ENCODE peak calls at places on chromosomes 5 and 9, in eight cellular contexts. E is cardiac muscle cell; B is mesothelial cell of epicardium; Q is astrocyte; C is ascending aorta; H is left lung; R is heart left ventricle; K is CD8-positive, alpha-beta T cell. I is an unnamed sample.

GRCh38 chr9:133733421-133734250 is 4.5 kb downstream of the SARDH start:
- DNase-seq in E (no peak), B (no peak), Q (no peak), C (no peak), H (peak), R (no peak), K (no peak), I (peak)

GRCh38 chr5:16702964-16703363 is 86.2 kb upstream of the RETREG1 start:
- DNase-seq in E (no peak), B (no peak), Q (no peak), C (no peak), H (no peak), R (no peak), K (no peak), I (no peak)

GRCh38 chr5:78827725-78828124 is 157.4 kb downstream of the ARSB start:
- DNase-seq in E (no peak), B (no peak), Q (no peak), C (no peak), H (no peak), R (no peak), K (no peak), I (no peak)

GRCh38 chr5:150609843-150610584 is 30.4 kb upstream of the SYNPO start:
- DNase-seq in E (peak), B (no peak), Q (no peak), C (peak), H (no peak), R (peak), K (no peak), I (no peak)

GRCh38 chr9:135090547-135090946 is 3.1 kb downstream of the OLFM1 start:
- DNase-seq in E (peak), B (no peak), Q (no peak), C (no peak), H (peak), R (no peak), K (no peak), I (no peak)

GRCh38 chr9:131839281-131840084 is 99.6 kb upstream of the RAPGEF1 start:
- DNase-seq in E (no peak), B (no peak), Q (peak), C (no peak), H (no peak), R (peak), K (no peak), I (no peak)

GRCh38 chr5:130975847-130976246 is 189.2 kb downstream of the HINT1 start:
- DNase-seq in E (no peak), B (no peak), Q (no peak), C (no peak), H (no peak), R (no peak), K (no peak), I (no peak)

GRCh38 chr5:65199988-65200668 is 281.6 kb downstream of the ADAMTS6 start:
- DNase-seq in E (no peak), B (no peak), Q (peak), C (no peak), H (no peak), R (no peak), K (no peak), I (no peak)

GRCh38 chr5:173554989-173555705 is 61.3 kb downstream of the BOD1 start:
- DNase-seq in E (no peak), B (no peak), Q (no peak), C (no peak), H (no peak), R (no peak), K (no peak), I (no peak)

GRCh38 chr9:37001461-37001860 is 32.6 kb downstream of the PAX5 start:
- DNase-seq in E (no peak), B (no peak), Q (no peak), C (no peak), H (no peak), R (no peak), K (no peak), I (no peak)

GRCh38 chr5:32332971-32333370 is 20.2 kb upstream of the MTMR12 start:
- DNase-seq in E (no peak), B (no peak), Q (peak), C (no peak), H (no peak), R (no peak), K (no peak), I (no peak)

GRCh38 chr5:138276402-138277054 is 2.1 kb upstream of the GFRA3 start:
- DNase-seq in E (no peak), B (no peak), Q (no peak), C (no peak), H (no peak), R (no peak), K (no peak), I (no peak)

GRCh38 chr9:98781588-98782383 is 14.6 kb downstream of the ANKS6 start:
- DNase-seq in E (no peak), B (no peak), Q (no peak), C (no peak), H (no peak), R (no peak), K (no peak), I (no peak)

GRCh38 chr5:57454896-57455295 is 27.7 kb downstream of the ACTBL2 start:
- DNase-seq in E (no peak), B (no peak), Q (no peak), C (no peak), H (no peak), R (no peak), K (no peak), I (no peak)

GRCh38 chr5:53323943-53324642 is 156.3 kb upstream of the FST start:
- DNase-seq in E (no peak), B (no peak), Q (peak), C (no peak), H (no peak), R (no peak), K (no peak), I (no peak)

GRCh38 chr5:177367981-177368960 is 10.5 kb downstream of the RGS14 start:
- DNase-seq in E (no peak), B (no peak), Q (no peak), C (no peak), H (peak), R (no peak), K (no peak), I (no peak)

GRCh38 chr9:126146254-126147145 is 180.1 kb upstream of the MVB12B start:
- DNase-seq in E (peak), B (peak), Q (no peak), C (no peak), H (no peak), R (no peak), K (no peak), I (peak)

DNA sequence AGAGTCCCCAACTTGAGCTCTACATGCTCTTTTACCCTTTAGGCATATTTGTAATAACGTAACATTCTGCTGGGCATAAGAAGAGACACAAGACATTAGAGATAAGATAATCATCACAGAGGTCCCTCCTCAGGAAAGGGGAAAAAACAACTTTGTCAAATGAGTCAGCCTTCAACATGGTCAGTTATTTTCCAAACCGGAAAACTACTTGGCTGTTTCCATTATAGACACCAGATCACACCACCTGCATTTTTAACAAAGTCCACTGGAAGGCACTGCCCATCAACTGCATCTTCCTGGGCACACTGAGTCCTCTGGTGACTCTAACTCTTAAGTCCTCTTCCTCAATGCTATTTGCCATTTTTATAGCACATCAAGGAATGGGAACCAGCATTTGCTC is 221.8 kb downstream of the FAM114A2 start:
- DNase-seq in E (no peak), B (no peak), Q (no peak), C (no peak), H (no peak), R (no peak), K (no peak), I (no peak)
- TF ChIP-seq CTCF in E (no peak), B (no peak), Q (no peak), C (no peak), H (no peak), R (no peak), K (no peak), I (no peak)

GRCh38 chr9:84419203-84419602 is 78.6 kb upstream of the SLC28A3 start:
- DNase-seq in E (peak), B (no peak), Q (no peak), C (no peak), H (no peak), R (no peak), K (no peak), I (no peak)
- TF ChIP-seq CTCF in E (peak), B (no peak), Q (no peak), C (no peak), H (no peak), R (no peak), K (no peak), I (peak)

DNA sequence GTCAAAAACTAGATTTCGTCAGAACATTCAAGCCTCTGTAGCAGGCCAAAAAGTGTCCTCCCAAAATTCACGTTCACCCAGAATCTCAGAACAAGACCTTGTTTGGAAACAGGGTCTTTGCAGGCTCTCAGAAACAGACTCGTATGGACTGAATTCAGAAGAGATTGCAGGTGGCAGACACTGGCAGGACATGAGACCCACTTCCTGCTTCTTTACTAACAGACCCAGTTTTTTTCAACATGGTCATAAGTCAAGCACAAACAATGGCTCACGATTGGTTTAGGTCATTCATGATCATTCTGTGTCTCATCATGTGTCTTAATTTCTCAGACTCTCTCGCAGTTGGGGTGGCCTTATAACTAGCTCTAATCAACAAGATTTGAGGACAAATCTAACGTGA is 5.4 kb upstream of the TENT4A start:
- DNase-seq in E (no peak), B (no peak), Q (no peak), C (no peak), H (no peak), R (no peak), K (no peak), I (no peak)
- TF ChIP-seq CTCF in E (no peak), B (no peak), Q (no peak), C (no peak), H (no peak), R (no peak), K (no peak), I (no peak)

DNA sequence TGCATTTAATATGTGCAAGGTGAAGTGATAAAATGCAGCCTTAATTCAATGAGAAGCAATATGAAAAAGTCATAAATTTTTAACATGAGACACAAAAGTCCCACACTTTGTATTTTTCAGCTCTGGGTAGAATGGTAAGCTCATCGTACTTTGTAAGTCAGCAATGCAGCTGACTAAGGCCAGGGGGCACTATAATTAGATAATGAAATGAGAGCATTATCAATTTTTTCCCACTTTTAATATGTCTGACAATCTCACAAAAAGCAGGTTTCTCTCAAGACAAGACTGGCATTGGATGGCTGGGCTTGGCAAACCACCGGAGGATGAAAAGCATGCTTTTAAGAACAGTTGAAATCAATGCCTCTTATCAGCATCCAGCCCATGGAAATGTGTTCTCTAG is 162.8 kb downstream of the FAM174A start:
- DNase-seq in E (no peak), B (no peak), Q (no peak), C (no peak), H (no peak), R (no peak), K (no peak), I (no peak)
- TF ChIP-seq CTCF in E (peak), B (peak), Q (no peak), C (no peak), H (no peak), R (peak), K (no peak), I (peak)

GRCh38 chr5:103016167-103016566 is 103.8 kb downstream of the GIN1 start:
- DNase-seq in E (no peak), B (no peak), Q (no peak), C (no peak), H (no peak), R (no peak), K (no peak), I (no peak)
- TF ChIP-seq CTCF in E (no peak), B (no peak), Q (no peak), C (no peak), H (no peak), R (no peak), K (no peak), I (no peak)

GRCh38 chr9:104177003-104177611 is 83.0 kb downstream of the SMC2 start:
- DNase-seq in E (peak), B (no peak), Q (no peak), C (no peak), H (no peak), R (no peak), K (no peak), I (no peak)
- TF ChIP-seq CTCF in E (peak), B (no peak), Q (peak), C (peak), H (peak), R (no peak), K (no peak), I (peak)